ENCODE peak calls at places on chromosomes 3 and 15, in seven cellular contexts. U, J, A, F, C, O and R are unnamed samples.

GRCh38 chr15:75508741-75509532 is 57.4 kb upstream of the SIN3A start:
- DNase-seq in U (no peak), J (peak; percentile 58), A (no peak), F (peak; percentile 55), C (no peak), O (no peak), R (no peak)

GRCh38 chr15:78850926-78851600 is 21.6 kb upstream of the MORF4L1 start:
- DNase-seq in U (no peak), J (no peak), A (no peak), F (no peak), C (no peak), O (peak; percentile 47), R (no peak)

GRCh38 chr15:50774450-50774849 is 8.9 kb upstream of the SPPL2A start:
- DNase-seq in U (no peak), J (no peak), A (no peak), F (peak; percentile 11), C (no peak), O (no peak), R (no peak)

GRCh38 chr3:184648726-184649125 is 63.1 kb downstream of the MAGEF1 start:
- DNase-seq in U (no peak), J (no peak), A (no peak), F (no peak), C (peak; percentile 46), O (no peak), R (no peak)

GRCh38 chr3:131735121-131735520 is 232.3 kb upstream of the MRPL3 start:
- DNase-seq in U (no peak), J (no peak), A (no peak), F (no peak), C (no peak), O (no peak), R (no peak)

GRCh38 chr3:21839592-21839991 is 88.6 kb upstream of the ZNF385D start:
- DNase-seq in U (peak; percentile 43), J (no peak), A (no peak), F (no peak), C (no peak), O (no peak), R (no peak)

GRCh38 chr15:85624241-85624855 is 170.4 kb downstream of the KLHL25 start:
- DNase-seq in U (no peak), J (peak; percentile 52), A (no peak), F (no peak), C (no peak), O (no peak), R (no peak)

GRCh38 chr3:82163907-82164520 is 402.6 kb upstream of the GBE1 start:
- DNase-seq in U (no peak), J (peak; percentile 7), A (no peak), F (peak; percentile 29), C (no peak), O (no peak), R (no peak)

GRCh38 chr3:71547254-71548198 is 36.0 kb downstream of the FOXP1 start:
- DNase-seq in U (no peak), J (no peak), A (no peak), F (peak; percentile 43), C (no peak), O (no peak), R (no peak)

GRCh38 chr3:141779667-141780066 is 16.5 kb downstream of the GRK7 start:
- DNase-seq in U (no peak), J (no peak), A (no peak), F (no peak), C (no peak), O (no peak), R (no peak)

GRCh38 chr15:52100807-52101206 is 11.8 kb downstream of the BCL2L10 start:
- DNase-seq in U (peak; percentile 81), J (peak; percentile 94), A (peak; percentile 46), F (peak; percentile 58), C (peak; percentile 87), O (peak; percentile 82), R (peak; percentile 62)

GRCh38 chr3:38519651-38520050 is 23.5 kb downstream of the EXOG start:
- DNase-seq in U (no peak), J (no peak), A (peak; percentile 28), F (no peak), C (no peak), O (no peak), R (no peak)

GRCh38 chr3:45426161-45426560 is 37.8 kb downstream of the LARS2 start:
- DNase-seq in U (no peak), J (no peak), A (no peak), F (no peak), C (no peak), O (no peak), R (no peak)

GRCh38 chr15:77630956-77631789 is 1.5 kb downstream of the LINGO1 start:
- DNase-seq in U (no peak), J (peak; percentile 12), A (no peak), F (no peak), C (no peak), O (no peak), R (no peak)

GRCh38 chr3:126481808-126482502 is 6.3 kb upstream of the ZXDC start:
- DNase-seq in U (peak; percentile 49), J (no peak), A (no peak), F (no peak), C (peak; percentile 27), O (peak; percentile 76), R (no peak)

GRCh38 chr3:170524072-170524471 is 61.8 kb downstream of the SLC7A14 start:
- DNase-seq in U (no peak), J (peak; percentile 72), A (no peak), F (no peak), C (no peak), O (no peak), R (no peak)

GRCh38 chr3:172065967-172066762 is 26.8 kb downstream of the FNDC3B start:
- DNase-seq in U (no peak), J (peak; percentile 85), A (no peak), F (no peak), C (no peak), O (no peak), R (no peak)

GRCh38 chr3:71074416-71074815 is 509.1 kb downstream of the FOXP1 start:
- DNase-seq in U (no peak), J (no peak), A (no peak), F (no peak), C (no peak), O (no peak), R (no peak)

GRCh38 chr3:192817053-192817452 is 89.7 kb upstream of the FGF12 start:
- DNase-seq in U (no peak), J (no peak), A (no peak), F (no peak), C (no peak), O (no peak), R (no peak)

GRCh38 chr3:159674583-159674982 is 314.1 kb upstream of the IL12A start:
- DNase-seq in U (no peak), J (no peak), A (no peak), F (no peak), C (no peak), O (no peak), R (no peak)

GRCh38 chr3:150251187-150251592 is 156.9 kb upstream of the TSC22D2 start:
- DNase-seq in U (no peak), J (no peak), A (no peak), F (peak; percentile 26), C (no peak), O (no peak), R (no peak)

GRCh38 chr15:90104551-90104950 is 2.3 kb upstream of the IDH2 start:
- DNase-seq in U (peak; percentile 62), J (no peak), A (no peak), F (no peak), C (no peak), O (peak; percentile 51), R (no peak)

DNA sequence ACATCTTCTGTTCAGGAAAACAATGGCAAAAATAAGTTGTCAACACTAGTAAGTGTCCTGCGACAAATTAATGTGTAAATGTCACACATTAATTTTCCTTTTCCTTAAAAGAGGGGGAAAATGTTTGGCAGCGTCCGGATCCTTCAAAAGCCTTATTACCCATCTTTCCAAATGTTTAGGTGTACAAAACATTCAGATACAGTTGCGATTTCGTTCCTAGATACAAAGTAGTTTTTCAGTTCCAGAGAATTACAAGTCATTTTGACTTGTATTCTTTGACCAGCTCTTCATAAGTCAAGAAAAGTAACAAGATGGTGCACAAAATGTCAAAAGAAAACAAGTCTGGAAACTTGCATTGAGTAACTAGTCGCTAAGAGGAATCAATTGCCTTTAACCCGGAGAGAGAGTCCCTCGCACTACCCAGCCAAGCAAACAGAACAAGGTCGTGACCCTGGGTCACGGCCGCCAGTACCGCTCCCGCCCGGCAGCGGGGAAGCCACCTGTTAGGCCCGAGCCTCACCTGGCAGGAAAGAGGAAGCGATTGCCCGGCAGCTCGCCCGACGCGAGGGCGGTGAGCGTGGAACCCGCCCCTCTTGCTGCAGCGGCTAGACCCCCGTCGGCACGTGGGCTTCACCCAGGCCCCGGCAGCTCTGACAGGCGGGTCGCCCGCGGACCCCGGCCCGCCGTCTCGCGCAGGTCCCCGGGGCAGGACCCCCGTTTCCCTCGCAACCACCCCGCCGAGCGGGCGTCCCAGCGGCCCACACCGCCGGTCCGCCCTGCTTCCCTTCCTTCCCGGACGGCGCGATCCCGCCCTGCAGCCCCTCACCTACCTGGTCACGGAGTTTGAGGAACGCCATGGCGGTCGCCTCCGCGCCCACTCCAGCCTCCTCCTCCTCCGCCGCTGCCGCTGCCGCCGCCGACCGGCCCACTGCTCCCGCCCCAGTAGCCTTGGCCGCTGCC is 61.0 kb upstream of the ANKRD28 start:
- DNase-seq in U (peak; percentile 35), J (peak; percentile 20), A (peak; percentile 78), F (peak; percentile 60), C (peak; percentile 28), O (peak; percentile 95), R (peak; percentile 59)
- TF ChIP-seq POLR2A in U (no peak), J (no peak), A (no peak), F (no peak), C (no peak), O (no peak), R (no peak)

GRCh38 chr3:15859507-15860013 is 61.8 kb upstream of the ANKRD28 start:
- DNase-seq in U (peak; percentile 86), J (peak; percentile 82), A (peak; percentile 82), F (peak; percentile 87), C (peak; percentile 78), O (peak; percentile 93), R (peak; percentile 88)
- TF ChIP-seq POLR2A in U (no peak), J (no peak), A (peak; percentile 37), F (no peak), C (peak; percentile 73), O (no peak), R (peak; percentile 41)

GRCh38 chr3:8724108-8724752 is 9.4 kb upstream of the CAV3 start:
- DNase-seq in U (no peak), J (no peak), A (no peak), F (no peak), C (no peak), O (no peak), R (no peak)
- TF ChIP-seq POLR2A in U (no peak), J (no peak), A (no peak), F (no peak), C (no peak), O (no peak), R (no peak)

GRCh38 chr15:98384328-98385029 is 263.9 kb upstream of the IGF1R start:
- DNase-seq in U (no peak), J (no peak), A (no peak), F (no peak), C (no peak), O (no peak), R (no peak)

GRCh38 chr15:98381446-98381845 is 266.9 kb upstream of the IGF1R start:
- DNase-seq in U (no peak), J (no peak), A (no peak), F (no peak), C (no peak), O (no peak), R (no peak)

GRCh38 chr15:98386594-98386993 is 261.7 kb upstream of the IGF1R start:
- DNase-seq in U (no peak), J (no peak), A (no peak), F (no peak), C (no peak), O (no peak), R (no peak)

GRCh38 chr15:98383571-98383970 is 264.8 kb upstream of the IGF1R start:
- DNase-seq in U (no peak), J (no peak), A (no peak), F (no peak), C (no peak), O (no peak), R (no peak)

GRCh38 chr15:98382139-98382538 is 266.2 kb upstream of the IGF1R start:
- DNase-seq in U (no peak), J (no peak), A (no peak), F (no peak), C (no peak), O (no peak), R (no peak)
- TF ChIP-seq POLR2A in U (no peak), J (no peak), A (no peak), F (no peak), C (no peak), O (no peak), R (no peak)